ENCODE peak calls at places on chromosomes 6 and 20, in five cellular contexts. E is cardiac muscle cell, L is substantia nigra, Z is fibroblast of the aortic adventitia, X is AG10803. W is an unnamed sample.

GRCh38 chr20:38155811-38156210 is 9.3 kb downstream of the TGM2 start:
- DNase-seq in X (no peak), E (no peak), L (no peak), Z (no peak), W (no peak)

GRCh38 chr6:153898360-153899059 is 140.5 kb upstream of the OPRM1 start:
- DNase-seq in X (no peak), L (no peak), Z (no peak), E (no peak), W (no peak)

GRCh38 chr20:16128538-16129106 is 444.6 kb downstream of the KIF16B start:
- DNase-seq in E (no peak), Z (no peak), X (no peak), L (no peak), W (no peak)

GRCh38 chr20:57429579-57430202 is 38.5 kb downstream of the RBM38 start:
- DNase-seq in L (no peak), E (no peak), Z (peak), X (no peak), W (no peak)

GRCh38 chr6:2855061-2855519 is 13.4 kb upstream of the SERPINB1 start:
- DNase-seq in Z (no peak), L (no peak), X (no peak), E (no peak), W (no peak)

GRCh38 chr6:122075084-122075760 is 324.2 kb upstream of the HSF2 start:
- DNase-seq in E (no peak), Z (no peak), L (no peak), X (no peak), W (no peak)

GRCh38 chr20:63708301-63709148 is 686 bp downstream of the ZGPAT start:
- DNase-seq in X (no peak), Z (no peak), E (no peak), L (no peak), W (no peak)

GRCh38 chr6:63573899-63574553 is 1.7 kb downstream of the LOC128125822 start:
- DNase-seq in Z (peak), L (no peak), X (peak), E (peak), W (peak)

GRCh38 chr20:10521068-10521834 is 86.1 kb downstream of the SLX4IP start:
- DNase-seq in E (no peak), X (peak), Z (peak), L (no peak), W (peak)

GRCh38 chr6:53159558-53159957 is 10.9 kb upstream of the GCM1 start:
- DNase-seq in E (no peak), L (no peak), X (peak), Z (no peak), W (no peak)

GRCh38 chr20:44017905-44018683 is 103.4 kb downstream of the TOX2 start:
- DNase-seq in E (peak), Z (peak), L (no peak), X (peak), W (peak)

GRCh38 chr20:59670786-59671492 is 66.6 kb downstream of the PHACTR3 start:
- DNase-seq in E (no peak), L (no peak), Z (no peak), X (no peak), W (no peak)

GRCh38 chr6:15268130-15268908 is 22.4 kb downstream of the JARID2 start:
- DNase-seq in Z (no peak), E (no peak), L (no peak), X (no peak), W (no peak)

GRCh38 chr6:66796987-66797386 is 1090.0 kb upstream of the EYS start:
- DNase-seq in Z (no peak), E (no peak), L (no peak), X (no peak), W (no peak)